ENCODE peak calls at places on chromosome 17, in seven cellular contexts. I is prostate gland, F is uterus, B is lower leg skin, E is esophagus muscularis mucosa, P is H1, J is suprapubic skin. X is an unnamed sample.
A peak's percentile ranks its signal among the peaks of the same experiment; 100 is the strongest.

GRCh38 chr17:44850025-44850424 is 2.3 kb downstream of the HIGD1B start:
- DNase-seq in E (no peak), F (no peak), J (no peak), I (no peak), P (no peak), B (no peak), X (no peak)

GRCh38 chr17:1647802-1648581 is 1.7 kb downstream of the RILP start:
- DNase-seq in B (no peak), I (peak; percentile 32), F (no peak), E (no peak), J (no peak), P (no peak), X (no peak)

GRCh38 chr17:57563968-57564367 is 181.1 kb downstream of the CCDC182 start:
- DNase-seq in J (no peak), E (no peak), P (no peak), F (no peak), B (no peak), I (no peak), X (no peak)

GRCh38 chr17:71033336-71033735 is 864.0 kb downstream of the KCNJ2 start:
- DNase-seq in E (no peak), F (no peak), B (no peak), I (no peak), P (peak; percentile 10), J (no peak), X (no peak)

GRCh38 chr17:31492880-31493655 is 101.6 kb downstream of the RAB11FIP4 start:
- DNase-seq in P (no peak), B (no peak), E (no peak), I (no peak), F (no peak), J (no peak), X (no peak)

GRCh38 chr17:42117397-42118125 is 3.6 kb downstream of the KAT2A start:
- DNase-seq in E (no peak), B (no peak), I (no peak), J (no peak), F (no peak), P (no peak), X (no peak)

GRCh38 chr17:49197346-49197998 is 12.9 kb downstream of the GNGT2 start:
- DNase-seq in P (no peak), J (peak; percentile 2), I (no peak), E (no peak), F (no peak), B (no peak), X (no peak)

GRCh38 chr17:19533718-19534561 is at the start of gene SLC47A1:
- DNase-seq in I (no peak), E (no peak), F (peak; percentile 29), B (no peak), P (no peak), J (no peak), X (no peak)

GRCh38 chr17:80396680-80397387 is 18.1 kb upstream of the ENDOV start:
- DNase-seq in E (no peak), P (no peak), J (no peak), I (no peak), F (no peak), B (no peak), X (no peak)

GRCh38 chr17:78159575-78160158 is 8.7 kb upstream of the SYNGR2 start:
- DNase-seq in I (peak; percentile 68), E (no peak), B (no peak), P (no peak), J (no peak), F (no peak), X (no peak)

GRCh38 chr17:73184133-73184993 is 8.5 kb upstream of the COG1 start:
- DNase-seq in P (no peak), F (no peak), J (no peak), B (no peak), E (no peak), I (no peak), X (no peak)

GRCh38 chr17:6254036-6254435 is 180.9 kb downstream of the AIPL1 start:
- DNase-seq in I (no peak), B (no peak), F (no peak), J (no peak), P (no peak), E (no peak), X (no peak)

GRCh38 chr17:81734405-81735055 is 22.4 kb downstream of the SLC25A10 start:
- DNase-seq in E (no peak), F (no peak), J (peak; percentile 72), I (no peak), P (no peak), B (no peak), X (no peak)

GRCh38 chr17:81733507-81734404 is 21.7 kb downstream of the SLC25A10 start:
- DNase-seq in P (no peak), B (peak; percentile 68), J (peak; percentile 83), I (peak; percentile 82), E (peak; percentile 94), F (peak; percentile 65), X (peak; percentile 94)

GRCh38 chr17:81737947-81738800 is 26.1 kb downstream of the SLC25A10 start:
- DNase-seq in J (no peak), B (no peak), E (no peak), P (no peak), I (no peak), F (no peak), X (no peak)

GRCh38 chr17:81738801-81739393 is 26.8 kb downstream of the SLC25A10 start:
- DNase-seq in P (no peak), F (no peak), E (no peak), I (no peak), B (no peak), J (no peak), X (no peak)

DNA sequence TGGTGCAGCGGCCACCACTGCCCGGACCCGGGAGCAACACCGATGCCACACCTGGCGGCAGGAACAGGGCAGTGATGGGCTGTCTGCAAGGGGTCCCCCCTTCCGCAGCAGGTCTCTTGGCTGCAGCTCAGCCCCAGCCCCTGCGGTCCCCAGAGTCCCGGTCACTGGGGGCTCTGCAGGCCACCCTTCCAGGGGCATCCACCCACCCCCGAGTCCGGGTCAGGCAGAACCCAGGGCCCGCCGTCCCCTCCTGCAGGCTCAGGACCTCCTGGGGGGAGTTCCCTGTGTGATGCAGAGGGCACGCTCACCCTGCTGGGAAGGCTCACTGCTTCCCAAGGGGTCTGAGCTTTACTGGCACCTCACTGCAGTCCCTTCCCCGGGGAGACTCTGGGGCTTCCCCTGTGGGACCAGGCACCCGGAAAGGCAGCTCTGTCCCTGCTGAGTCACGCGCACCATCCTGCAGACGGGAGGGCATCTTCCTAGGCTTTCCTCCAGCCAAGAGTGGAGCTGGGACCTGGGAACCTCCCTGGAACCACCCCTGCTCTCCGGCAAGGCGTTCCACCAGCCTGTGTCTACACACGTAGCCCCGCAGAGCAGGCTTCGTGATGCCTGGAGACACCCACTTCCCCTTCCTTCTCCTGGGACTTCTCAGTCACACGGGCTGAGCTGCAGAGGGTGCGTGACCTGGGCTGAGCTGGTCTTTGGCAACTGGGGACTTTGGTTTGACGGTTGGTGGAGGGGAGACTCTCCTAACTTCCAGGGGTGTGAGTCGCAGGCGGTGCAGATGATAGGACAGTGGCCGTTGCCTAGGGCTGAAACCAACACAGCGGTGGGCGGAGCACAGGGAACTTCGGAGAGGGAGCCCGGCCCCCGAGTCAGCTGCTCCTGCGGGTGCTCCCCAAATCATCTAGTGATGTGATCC is 23.4 kb downstream of the SLC25A10 start:
- DNase-seq in J (peak; percentile 68), P (no peak), I (peak; percentile 49), F (no peak), B (peak; percentile 62), E (no peak), X (peak; percentile 86)
- TF ChIP-seq POLR2A in J (no peak), P (no peak), I (peak; percentile 17), F (no peak), B (no peak), E (no peak), X (no peak)

GRCh38 chr17:66762276-66762675 is 72.6 kb upstream of the CACNG5 start:
- DNase-seq in P (no peak), F (no peak), E (no peak), J (no peak), I (no peak), B (no peak), X (no peak)
- TF ChIP-seq POLR2A in P (no peak), F (no peak), E (no peak), J (no peak), I (no peak), B (no peak), X (no peak)

GRCh38 chr17:82317394-82318168 is at the start of gene CD7:
- DNase-seq in J (no peak), I (no peak), B (no peak), F (no peak), E (no peak), P (no peak), X (no peak)
- TF ChIP-seq POLR2A in J (no peak), I (no peak), B (no peak), F (no peak), E (no peak), P (no peak), X (no peak)

GRCh38 chr17:4532860-4533521 is 22.2 kb downstream of the MYBBP1A start:
- DNase-seq in I (no peak), J (no peak), E (no peak), P (no peak), F (no peak), B (no peak), X (no peak)

GRCh38 chr17:4531988-4532736 is 23.0 kb downstream of the MYBBP1A start:
- DNase-seq in E (no peak), J (no peak), B (no peak), I (no peak), P (no peak), F (no peak), X (no peak)

GRCh38 chr17:4533522-4534502 is 21.4 kb downstream of the MYBBP1A start:
- DNase-seq in P (no peak), J (no peak), E (no peak), F (no peak), I (no peak), B (no peak), X (no peak)

GRCh38 chr17:4529533-4530152 is 25.5 kb downstream of the MYBBP1A start:
- DNase-seq in P (no peak), I (no peak), B (no peak), J (no peak), E (no peak), F (no peak), X (no peak)

GRCh38 chr17:4530799-4531730 is 24.1 kb downstream of the MYBBP1A start:
- DNase-seq in B (no peak), J (no peak), I (no peak), E (no peak), F (no peak), P (no peak), X (no peak)
- TF ChIP-seq POLR2A in B (no peak), J (no peak), I (no peak), E (no peak), F (no peak), P (no peak), X (no peak)

GRCh38 chr17:43720311-43721060 is 38.1 kb downstream of the SOST start:
- DNase-seq in J (peak; percentile 86), B (peak; percentile 58), P (no peak), I (peak; percentile 57), E (peak; percentile 95), F (peak; percentile 78), X (peak; percentile 55)
- TF ChIP-seq POLR2A in J (no peak), B (no peak), P (peak; percentile 81), I (peak; percentile 51), E (no peak), F (peak; percentile 68), X (peak; percentile 89)

X was measured in H54.